ENCODE peak calls at places on chromosomes 7 and 10, in seven cellular contexts. One of them, this sample, is unnamed. For H3K4me1, the result is how much of the 10 kb centered on the place peaks cover.

GRCh38 chr10:30041394-30042105 is 17.8 kb downstream of the JCAD start:
- DNase-seq in tibial nerve: no peak
- DNase-seq in uterus: no peak
- DNase-seq in endodermal cell: no peak
- DNase-seq in OCI-LY7: no peak
- DNase-seq in heart right ventricle: no peak
- DNase-seq in left ventricle myocardium inferior: no peak
- DNase-seq in this sample: no peak

GRCh38 chr10:22712246-22712958 is 2.0 kb downstream of the PIP4K2A start:
- DNase-seq in tibial nerve: no peak
- DNase-seq in uterus: no peak
- DNase-seq in endodermal cell: no peak
- DNase-seq in OCI-LY7: no peak
- DNase-seq in heart right ventricle: no peak
- DNase-seq in left ventricle myocardium inferior: no peak
- DNase-seq in this sample: no peak

GRCh38 chr7:114293289-114294012 is 121.2 kb upstream of the FOXP2 start:
- DNase-seq in tibial nerve: no peak
- DNase-seq in uterus: no peak
- DNase-seq in endodermal cell: peak
- DNase-seq in OCI-LY7: no peak
- DNase-seq in heart right ventricle: no peak
- DNase-seq in left ventricle myocardium inferior: no peak
- DNase-seq in this sample: no peak

GRCh38 chr7:108824840-108825540 is 255.3 kb downstream of the DNAJB9 start:
- DNase-seq in tibial nerve: no peak
- DNase-seq in uterus: peak
- DNase-seq in endodermal cell: peak
- DNase-seq in OCI-LY7: no peak
- DNase-seq in heart right ventricle: peak
- DNase-seq in left ventricle myocardium inferior: no peak
- DNase-seq in this sample: no peak

GRCh38 chr10:122953827-122954730 is at the start of gene C10orf88:
- DNase-seq in tibial nerve: peak
- DNase-seq in uterus: peak
- DNase-seq in endodermal cell: peak
- DNase-seq in OCI-LY7: peak
- DNase-seq in heart right ventricle: peak
- DNase-seq in left ventricle myocardium inferior: peak
- DNase-seq in this sample: peak

GRCh38 chr7:159126496-159127345 is 17.9 kb downstream of the VIPR2 start:
- DNase-seq in tibial nerve: no peak
- DNase-seq in uterus: peak
- DNase-seq in endodermal cell: peak
- DNase-seq in OCI-LY7: no peak
- DNase-seq in heart right ventricle: no peak
- DNase-seq in left ventricle myocardium inferior: no peak
- DNase-seq in this sample: no peak

GRCh38 chr7:149714081-149714909 is 59.1 kb downstream of the ZNF467 start:
- DNase-seq in tibial nerve: peak
- DNase-seq in uterus: peak
- DNase-seq in endodermal cell: peak
- DNase-seq in OCI-LY7: peak
- DNase-seq in heart right ventricle: peak
- DNase-seq in left ventricle myocardium inferior: peak
- DNase-seq in this sample: peak

GRCh38 chr7:7944619-7945282 is 23.8 kb upstream of the GLCCI1 start:
- DNase-seq in tibial nerve: no peak
- DNase-seq in uterus: no peak
- DNase-seq in endodermal cell: peak
- DNase-seq in OCI-LY7: peak
- DNase-seq in heart right ventricle: no peak
- DNase-seq in left ventricle myocardium inferior: no peak
- DNase-seq in this sample: peak

GRCh38 chr10:94307046-94307615 is 55.6 kb downstream of the NOC3L start:
- DNase-seq in tibial nerve: no peak
- DNase-seq in uterus: no peak
- DNase-seq in endodermal cell: no peak
- DNase-seq in OCI-LY7: no peak
- DNase-seq in heart right ventricle: no peak
- DNase-seq in left ventricle myocardium inferior: no peak
- DNase-seq in this sample: no peak

GRCh38 chr7:96178581-96178980 is 143.3 kb downstream of the SLC25A13 start:
- DNase-seq in tibial nerve: no peak
- DNase-seq in uterus: no peak
- DNase-seq in endodermal cell: no peak
- DNase-seq in OCI-LY7: no peak
- DNase-seq in heart right ventricle: no peak
- DNase-seq in left ventricle myocardium inferior: no peak
- DNase-seq in this sample: no peak
- H3K4me1 ChIP-seq in tibial nerve: under half
- H3K4me1 ChIP-seq in uterus: under half
- H3K4me1 ChIP-seq in endodermal cell: under half
- H3K4me1 ChIP-seq in OCI-LY7: under half
- H3K4me1 ChIP-seq in heart right ventricle: under half
- H3K4me1 ChIP-seq in left ventricle myocardium inferior: under half
- H3K4me1 ChIP-seq in this sample: under half

GRCh38 chr7:70695804-70696104 is 436.2 kb upstream of the GALNT17 start:
- DNase-seq in tibial nerve: no peak
- DNase-seq in uterus: no peak
- DNase-seq in endodermal cell: no peak
- DNase-seq in OCI-LY7: peak
- DNase-seq in heart right ventricle: no peak
- DNase-seq in left ventricle myocardium inferior: no peak
- DNase-seq in this sample: peak

GRCh38 chr7:70700935-70701425 is 431.0 kb upstream of the GALNT17 start:
- DNase-seq in tibial nerve: no peak
- DNase-seq in uterus: no peak
- DNase-seq in endodermal cell: peak
- DNase-seq in OCI-LY7: peak
- DNase-seq in heart right ventricle: no peak
- DNase-seq in left ventricle myocardium inferior: no peak
- DNase-seq in this sample: no peak

GRCh38 chr7:70696139-70696782 is 435.7 kb upstream of the GALNT17 start:
- DNase-seq in tibial nerve: no peak
- DNase-seq in uterus: no peak
- DNase-seq in endodermal cell: no peak
- DNase-seq in OCI-LY7: peak
- DNase-seq in heart right ventricle: no peak
- DNase-seq in left ventricle myocardium inferior: no peak
- DNase-seq in this sample: peak

GRCh38 chr7:70700055-70700934 is 431.6 kb upstream of the GALNT17 start:
- DNase-seq in tibial nerve: no peak
- DNase-seq in uterus: no peak
- DNase-seq in endodermal cell: peak
- DNase-seq in OCI-LY7: peak
- DNase-seq in heart right ventricle: no peak
- DNase-seq in left ventricle myocardium inferior: no peak
- DNase-seq in this sample: no peak

GRCh38 chr7:70698219-70698832 is 433.6 kb upstream of the GALNT17 start:
- DNase-seq in tibial nerve: no peak
- DNase-seq in uterus: no peak
- DNase-seq in endodermal cell: no peak
- DNase-seq in OCI-LY7: peak
- DNase-seq in heart right ventricle: no peak
- DNase-seq in left ventricle myocardium inferior: no peak
- DNase-seq in this sample: no peak
- H3K4me3 ChIP-seq in tibial nerve: no peak
- H3K4me3 ChIP-seq in uterus: no peak
- H3K4me3 ChIP-seq in endodermal cell: peak
- H3K4me3 ChIP-seq in OCI-LY7: no peak
- H3K4me3 ChIP-seq in heart right ventricle: no peak
- H3K4me3 ChIP-seq in left ventricle myocardium inferior: no peak
- H3K4me3 ChIP-seq in this sample: no peak

GRCh38 chr7:92740713-92741126 is 95.7 kb downstream of the CDK6 start:
- DNase-seq in tibial nerve: no peak
- DNase-seq in uterus: no peak
- DNase-seq in endodermal cell: peak
- DNase-seq in OCI-LY7: no peak
- DNase-seq in heart right ventricle: no peak
- DNase-seq in left ventricle myocardium inferior: no peak
- DNase-seq in this sample: no peak
- H3K4me1 ChIP-seq in tibial nerve: under half
- H3K4me1 ChIP-seq in uterus: under half
- H3K4me1 ChIP-seq in endodermal cell: under half
- H3K4me1 ChIP-seq in OCI-LY7: under half
- H3K4me1 ChIP-seq in heart right ventricle: under half
- H3K4me1 ChIP-seq in left ventricle myocardium inferior: under half
- H3K4me1 ChIP-seq in this sample: under half

GRCh38 chr7:98771519-98772241 is 98.1 kb downstream of the TMEM130 start:
- DNase-seq in tibial nerve: no peak
- DNase-seq in uterus: no peak
- DNase-seq in endodermal cell: peak
- DNase-seq in OCI-LY7: peak
- DNase-seq in heart right ventricle: peak
- DNase-seq in left ventricle myocardium inferior: peak
- DNase-seq in this sample: peak
- H3K4me3 ChIP-seq in tibial nerve: no peak
- H3K4me3 ChIP-seq in uterus: no peak
- H3K4me3 ChIP-seq in endodermal cell: no peak
- H3K4me3 ChIP-seq in OCI-LY7: no peak
- H3K4me3 ChIP-seq in heart right ventricle: no peak
- H3K4me3 ChIP-seq in left ventricle myocardium inferior: no peak
- H3K4me3 ChIP-seq in this sample: no peak

DNA sequence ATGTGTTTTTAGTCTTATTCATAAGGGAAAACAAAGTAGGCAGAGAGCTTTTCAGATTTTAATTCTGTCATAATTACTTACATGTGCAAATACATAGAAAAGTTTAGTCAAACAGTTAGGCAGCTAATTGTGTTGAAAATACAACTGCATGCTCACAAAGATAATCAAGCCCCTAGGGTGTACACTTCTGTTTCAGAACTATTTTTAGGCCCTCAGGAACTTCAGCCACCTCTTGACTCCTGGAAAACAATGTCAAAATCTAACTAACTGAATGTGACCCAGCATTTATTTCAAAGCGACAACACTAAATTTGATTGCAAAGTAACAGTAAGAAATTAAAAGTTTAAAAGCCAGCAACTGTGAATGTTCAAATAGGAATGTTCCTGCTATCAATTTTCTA is 599.0 kb upstream of the LRRTM3 start:
- DNase-seq in tibial nerve: no peak
- DNase-seq in uterus: no peak
- DNase-seq in endodermal cell: no peak
- DNase-seq in OCI-LY7: no peak
- DNase-seq in heart right ventricle: no peak
- DNase-seq in left ventricle myocardium inferior: no peak
- DNase-seq in this sample: no peak
- H3K4me1 ChIP-seq in tibial nerve: under half
- H3K4me1 ChIP-seq in uterus: under half
- H3K4me1 ChIP-seq in endodermal cell: under half
- H3K4me1 ChIP-seq in OCI-LY7: under half
- H3K4me1 ChIP-seq in heart right ventricle: under half
- H3K4me1 ChIP-seq in left ventricle myocardium inferior: under half
- H3K4me1 ChIP-seq in this sample: under half